ENCODE peak calls at places on chromosomes 3 and 15, in six cellular contexts. M, Q, G, O, X and I are unnamed samples.

GRCh38 chr3:115788921-115789470 is 165.7 kb downstream of the GAP43 start:
- DNase-seq in M (no peak), X (no peak), G (peak), Q (no peak), O (peak), I (peak)

GRCh38 chr15:70362911-70363310 is 265.2 kb upstream of the TLE3 start:
- DNase-seq in G (peak), Q (peak), X (no peak), M (peak), O (peak), I (peak)

GRCh38 chr15:22895465-22896190 is 57.2 kb downstream of the NIPA2 start:
- DNase-seq in G (peak), M (no peak), O (no peak), Q (peak), X (no peak), I (peak)

GRCh38 chr15:69663982-69664381 is 211.4 kb downstream of the RPLP1 start:
- DNase-seq in X (no peak), G (no peak), Q (no peak), O (no peak), M (peak), I (no peak)

GRCh38 chr3:50654196-50654595 is 20.5 kb upstream of the DOCK3 start:
- DNase-seq in O (no peak), M (no peak), Q (no peak), X (no peak), G (no peak), I (no peak)

GRCh38 chr3:165613019-165613418 is 224.2 kb downstream of the BCHE start:
- DNase-seq in M (no peak), O (no peak), G (no peak), X (no peak), Q (no peak), I (no peak)

GRCh38 chr15:96372554-96372953 is 42.1 kb downstream of the NR2F2 start:
- DNase-seq in G (no peak), O (no peak), M (no peak), Q (no peak), X (no peak), I (no peak)

GRCh38 chr15:55389276-55389631 is 18.9 kb downstream of the CCPG1 start:
- DNase-seq in G (peak), X (no peak), Q (no peak), O (peak), M (no peak), I (no peak)

GRCh38 chr3:149969945-149970715 is 565 bp downstream of the PFN2 start:
- DNase-seq in Q (peak), M (peak), X (peak), G (peak), O (peak), I (peak)

GRCh38 chr3:901953-902778 is 190.7 kb upstream of the CNTN6 start:
- DNase-seq in X (no peak), O (no peak), M (peak), G (no peak), Q (no peak), I (no peak)

GRCh38 chr3:124786491-124787241 is 56.4 kb downstream of the UMPS start:
- DNase-seq in X (no peak), G (no peak), O (peak), M (peak), Q (no peak), I (peak)

GRCh38 chr3:123757281-123757940 is 126.7 kb downstream of the MYLK start:
- DNase-seq in Q (peak), G (no peak), O (peak), X (no peak), M (no peak), I (peak)

GRCh38 chr3:31562525-31562924 is 29.8 kb downstream of the STT3B start:
- DNase-seq in G (no peak), Q (peak), M (no peak), O (no peak), X (no peak), I (peak)

GRCh38 chr15:99954361-99955180 is 221.3 kb upstream of the LYSMD4 start:
- DNase-seq in G (no peak), M (peak), Q (peak), X (no peak), O (no peak), I (no peak)

GRCh38 chr3:17233398-17233800 is 348.6 kb downstream of the PLCL2 start:
- DNase-seq in X (peak), O (peak), Q (peak), M (peak), G (peak), I (peak)

GRCh38 chr3:10932596-10932995 is 60.0 kb upstream of the SLC6A1 start:
- DNase-seq in Q (no peak), M (no peak), O (no peak), G (no peak), X (no peak), I (no peak)

GRCh38 chr15:45648521-45649200 is 13.8 kb downstream of the SQOR start:
- DNase-seq in X (no peak), M (no peak), G (peak), O (peak), Q (no peak), I (peak)

GRCh38 chr15:48409623-48410022 is 78.4 kb downstream of the DUT start:
- DNase-seq in M (no peak), X (no peak), G (no peak), O (no peak), Q (no peak), I (no peak)

GRCh38 chr15:69119692-69120395 is 40.6 kb upstream of the GLCE start:
- DNase-seq in X (no peak), O (no peak), G (no peak), Q (no peak), M (no peak), I (no peak)

GRCh38 chr15:44215594-44215993 is 20.5 kb upstream of the FRMD5 start:
- DNase-seq in X (no peak), M (no peak), Q (no peak), O (peak), G (peak), I (peak)

GRCh38 chr3:186640473-186640818 is 247 bp downstream of the FETUB start:
- DNase-seq in G (peak), Q (no peak), O (no peak), M (no peak), X (no peak), I (peak)

GRCh38 chr15:95278532-95279265 is 1047.3 kb downstream of the MCTP2 start:
- DNase-seq in Q (no peak), O (no peak), X (no peak), M (no peak), G (no peak), I (no peak)

GRCh38 chr3:187906922-187907321 is 161.7 kb upstream of the BCL6 start:
- DNase-seq in Q (no peak), X (no peak), O (no peak), M (no peak), G (no peak), I (no peak)

GRCh38 chr15:54033954-54034458 is 55.8 kb downstream of the UNC13C start:
- DNase-seq in X (no peak), Q (no peak), M (no peak), O (no peak), G (no peak), I (no peak)

GRCh38 chr15:57780461-57780860 is 73.9 kb downstream of the POLR2M start:
- DNase-seq in X (no peak), M (no peak), Q (no peak), G (no peak), O (peak), I (no peak)

GRCh38 chr3:151290673-151291072 is 12.3 kb upstream of the P2RY14 start:
- DNase-seq in M (peak), X (no peak), Q (no peak), G (no peak), O (peak), I (peak)

GRCh38 chr3:132892956-132893355 is 145.2 kb upstream of the TMEM108 start:
- DNase-seq in G (no peak), Q (no peak), M (no peak), O (no peak), X (no peak), I (no peak)

GRCh38 chr3:60920519-60920918 is 330.7 kb downstream of the FHIT start:
- DNase-seq in G (no peak), M (peak), X (no peak), O (no peak), Q (no peak), I (no peak)

GRCh38 chr3:25854635-25855034 is 64.7 kb downstream of the OXSM start:
- DNase-seq in O (peak), M (no peak), X (no peak), Q (peak), G (peak), I (peak)

GRCh38 chr15:70530906-70531305 is 232.5 kb downstream of the UACA start:
- DNase-seq in Q (no peak), M (no peak), X (no peak), O (no peak), G (no peak), I (no peak)

GRCh38 chr15:81254277-81255265 is 57.9 kb downstream of the IL16 start:
- DNase-seq in X (no peak), M (no peak), Q (no peak), G (no peak), O (peak), I (no peak)

GRCh38 chr3:13459605-13460340 is 20.3 kb upstream of the HDAC11 start:
- DNase-seq in O (no peak), Q (no peak), M (no peak), X (no peak), G (no peak), I (no peak)

GRCh38 chr15:26615188-26615926 is 157.5 kb downstream of the GABRB3 start:
- DNase-seq in Q (no peak), G (no peak), M (no peak), X (no peak), O (no peak), I (no peak)

GRCh38 chr15:65792988-65793812 is 1.1 kb upstream of the DENND4A start:
- DNase-seq in M (no peak), Q (no peak), G (no peak), O (no peak), X (no peak), I (no peak)

GRCh38 chr3:22729981-22730380 is 473.1 kb upstream of the UBE2E2 start:
- DNase-seq in Q (peak), O (no peak), G (peak), M (peak), X (no peak), I (peak)

GRCh38 chr3:29144807-29145206 is 136.1 kb upstream of the RBMS3 start:
- DNase-seq in O (peak), X (no peak), Q (no peak), G (peak), M (peak), I (no peak)

GRCh38 chr3:146277953-146278631 is 27.2 kb upstream of the PLSCR4 start:
- DNase-seq in Q (no peak), M (no peak), X (no peak), O (peak), G (peak), I (no peak)

GRCh38 chr15:71653986-71654713 is 156.2 kb upstream of the NR2E3 start:
- DNase-seq in X (no peak), G (no peak), M (no peak), O (no peak), Q (no peak), I (no peak)

GRCh38 chr15:72979754-72980153 is 72.5 kb upstream of the NEO1 start:
- DNase-seq in M (no peak), X (no peak), G (no peak), O (no peak), Q (no peak), I (no peak)